ENCODE peak calls at places on chromosomes 5 and 9, in six cellular contexts. I is HepG2, N is K562, S is GM12892, H is GM12878, Q is H1. K is an unnamed sample.

GRCh38 chr5:155150012-155150411 is 136.5 kb downstream of the KIF4B start:
- DNase-seq in I (no peak), N (no peak), S (no peak), H (no peak), Q (no peak), K (no peak)

GRCh38 chr5:178150977-178151734 is 2.5 kb downstream of the NHP2 start:
- DNase-seq in I (no peak), N (no peak), S (no peak), H (no peak), Q (no peak), K (no peak)

GRCh38 chr9:3285365-3286161 is 240.2 kb downstream of the RFX3 start:
- DNase-seq in I (no peak), N (no peak), S (no peak), H (no peak), Q (no peak), K (no peak)

GRCh38 chr9:16925426-16925825 is 55.0 kb upstream of the BNC2 start:
- DNase-seq in I (no peak), N (no peak), S (no peak), H (no peak), Q (no peak), K (no peak)

GRCh38 chr5:84688566-84688965 is 303.9 kb upstream of the EDIL3 start:
- DNase-seq in I (no peak), N (no peak), S (no peak), H (no peak), Q (no peak), K (no peak)

GRCh38 chr9:91730806-91731205 is 219.2 kb downstream of the ROR2 start:
- DNase-seq in I (no peak), N (no peak), S (no peak), H (no peak), Q (no peak), K (no peak)

GRCh38 chr5:72503888-72504491 is 3.2 kb downstream of the ZNF366 start:
- DNase-seq in I (no peak), N (peak; percentile 57), S (no peak), H (no peak), Q (no peak), K (no peak)

GRCh38 chr9:114202396-114202795 is 47.1 kb downstream of the COL27A1 start:
- DNase-seq in I (no peak), N (no peak), S (no peak), H (no peak), Q (no peak), K (no peak)

GRCh38 chr5:134095887-134096589 is 18.4 kb upstream of the TCF7 start:
- DNase-seq in I (no peak), N (no peak), S (no peak), H (no peak), Q (no peak), K (no peak)

DNA sequence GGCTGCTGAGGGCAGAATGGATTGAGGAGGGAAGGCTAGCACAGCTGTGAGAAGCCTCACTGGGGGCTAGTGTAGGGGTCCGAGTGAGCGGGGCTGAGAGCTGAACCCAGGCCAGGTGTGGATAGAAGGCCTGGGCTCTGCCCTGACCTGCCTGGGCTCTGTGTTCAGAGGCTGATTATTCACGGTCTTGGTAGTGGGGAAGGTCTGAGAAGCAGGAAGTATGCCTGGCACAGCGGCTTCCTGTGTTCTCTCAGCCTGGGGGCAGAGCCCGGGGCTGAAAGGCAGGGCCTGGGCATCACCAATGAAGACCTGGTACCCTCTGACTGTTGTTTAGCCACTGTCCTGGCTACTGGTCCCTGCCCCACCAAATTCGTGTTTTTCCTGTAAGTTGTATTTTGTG is 136.4 kb upstream of the TBC1D2 start:
- DNase-seq in I (no peak), N (no peak), S (no peak), H (no peak), Q (no peak), K (no peak)
- TF ChIP-seq TAF1 in I (no peak), N (no peak), S (no peak), H (no peak), Q (no peak), K (no peak)

DNA sequence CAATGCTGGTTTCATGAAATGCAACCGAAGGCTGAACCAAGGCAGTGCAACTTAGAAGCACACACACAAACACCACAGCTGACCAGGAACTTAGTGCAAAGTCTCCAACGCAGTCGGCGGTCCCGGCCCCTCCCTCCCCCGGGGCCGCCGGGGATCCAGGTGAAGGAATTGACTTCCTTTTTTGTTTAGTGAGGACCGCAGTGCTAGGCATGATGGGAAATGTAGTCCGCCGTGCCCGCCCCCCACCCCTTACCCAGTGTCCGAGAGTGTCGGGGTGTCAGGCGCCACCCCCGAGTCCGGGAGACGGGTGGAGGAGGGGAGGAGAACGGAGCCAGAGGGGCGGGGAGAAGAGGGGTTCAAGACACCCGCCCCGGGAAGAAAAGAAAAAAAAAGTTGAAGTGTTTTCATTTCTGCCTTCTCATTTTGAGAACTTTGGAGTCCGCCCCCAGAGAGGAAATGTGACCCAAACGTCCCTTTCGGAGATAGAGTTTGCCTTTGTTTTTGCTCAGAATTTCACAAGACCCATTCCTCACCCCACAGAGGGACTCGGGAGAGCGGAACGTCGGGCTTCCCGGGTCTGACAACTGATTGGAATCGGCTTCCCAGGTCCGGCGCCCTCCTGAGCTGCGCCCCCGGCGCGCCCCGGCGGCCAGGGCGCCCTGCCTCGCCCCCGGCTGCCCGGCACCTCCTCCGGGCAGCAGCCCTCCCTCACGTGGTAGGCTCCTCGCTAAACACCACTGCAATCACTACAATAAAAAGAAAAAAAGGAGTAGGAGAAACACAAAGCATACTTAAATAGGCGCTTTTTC is 2.0 kb downstream of the IER5L start:
- DNase-seq in I (peak; percentile 89), N (peak; percentile 88), S (no peak), H (peak; percentile 49), Q (peak; percentile 79), K (peak; percentile 63)
- TF ChIP-seq POLR2A in I (no peak), N (peak; percentile 40), S (no peak), H (no peak), Q (no peak), K (no peak)

GRCh38 chr5:53071738-53072137 is 37.8 kb downstream of the MOCS2 start:
- DNase-seq in I (no peak), N (no peak), S (no peak), H (no peak), Q (no peak), K (no peak)

GRCh38 chr5:53076014-53076413 is 33.5 kb downstream of the MOCS2 start:
- DNase-seq in I (no peak), N (no peak), S (no peak), H (no peak), Q (no peak), K (no peak)

GRCh38 chr5:53071298-53071697 is 38.3 kb downstream of the MOCS2 start:
- DNase-seq in I (no peak), N (no peak), S (no peak), H (no peak), Q (no peak), K (no peak)

GRCh38 chr5:53069626-53070025 is 39.9 kb downstream of the MOCS2 start:
- DNase-seq in I (no peak), N (no peak), S (no peak), H (no peak), Q (no peak), K (no peak)

DNA sequence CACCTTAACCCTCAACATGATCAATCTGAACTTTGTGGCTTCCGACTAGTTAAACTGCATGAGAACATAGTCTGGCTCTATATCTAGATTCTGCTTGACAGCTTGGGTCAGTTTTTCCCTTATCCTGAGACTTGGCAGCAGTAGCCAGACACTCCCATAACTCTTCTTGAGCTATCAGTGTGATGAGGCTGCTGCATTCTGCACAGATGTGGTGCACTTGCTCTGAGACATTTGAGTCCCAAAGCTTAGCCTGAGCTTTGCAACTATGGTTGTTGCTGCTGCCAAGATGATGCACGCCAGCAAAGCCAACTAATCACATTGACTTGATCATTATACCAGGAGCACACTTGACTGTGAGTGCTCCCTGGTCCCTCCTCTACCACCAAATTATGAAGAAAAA is 36.2 kb downstream of the MOCS2 start:
- DNase-seq in I (no peak), N (no peak), S (no peak), H (no peak), Q (no peak), K (no peak)
- TF ChIP-seq TAF1 in I (no peak), N (no peak), S (no peak), H (no peak), Q (no peak), K (no peak)

DNA sequence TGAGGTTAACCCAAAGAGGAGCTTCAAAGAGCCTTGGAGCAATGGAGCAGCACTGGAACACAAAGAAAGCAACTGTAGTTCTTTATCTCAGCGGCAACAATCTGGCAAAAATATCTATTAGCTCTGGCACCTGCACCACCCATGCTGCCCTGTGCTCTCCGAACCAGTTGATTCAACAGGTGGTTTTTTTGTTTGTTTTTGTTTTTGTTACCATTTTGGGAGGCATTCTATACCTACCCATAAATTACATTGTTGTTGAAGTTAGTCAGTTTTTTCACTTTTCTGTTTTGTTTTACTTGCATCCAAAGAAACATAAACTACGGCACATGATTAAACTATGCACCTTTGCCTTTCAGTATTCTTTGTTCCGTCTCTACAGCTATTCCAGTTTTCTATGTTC is 16.2 kb downstream of the ESM1 start:
- DNase-seq in I (no peak), N (no peak), S (no peak), H (no peak), Q (no peak), K (no peak)
- TF ChIP-seq POLR2A in I (no peak), N (no peak), S (no peak), H (no peak), Q (no peak), K (no peak)

GRCh38 chr5:172906888-172907287 is 52.3 kb upstream of the RPL26L1 start:
- DNase-seq in I (no peak), N (no peak), S (no peak), H (no peak), Q (no peak), K (no peak)
- TF ChIP-seq TAF1 in I (no peak), N (no peak), S (no peak), H (no peak), Q (no peak), K (no peak)

GRCh38 chr5:150409638-150410523 is 2.8 kb downstream of the CD74 start:
- DNase-seq in I (peak; percentile 77), N (peak; percentile 74), S (no peak), H (peak; percentile 84), Q (peak; percentile 80), K (no peak)
- TF ChIP-seq POLR2A in I (no peak), N (no peak), S (peak; percentile 87), H (peak; percentile 89), Q (no peak), K (peak; percentile 99)

DNA sequence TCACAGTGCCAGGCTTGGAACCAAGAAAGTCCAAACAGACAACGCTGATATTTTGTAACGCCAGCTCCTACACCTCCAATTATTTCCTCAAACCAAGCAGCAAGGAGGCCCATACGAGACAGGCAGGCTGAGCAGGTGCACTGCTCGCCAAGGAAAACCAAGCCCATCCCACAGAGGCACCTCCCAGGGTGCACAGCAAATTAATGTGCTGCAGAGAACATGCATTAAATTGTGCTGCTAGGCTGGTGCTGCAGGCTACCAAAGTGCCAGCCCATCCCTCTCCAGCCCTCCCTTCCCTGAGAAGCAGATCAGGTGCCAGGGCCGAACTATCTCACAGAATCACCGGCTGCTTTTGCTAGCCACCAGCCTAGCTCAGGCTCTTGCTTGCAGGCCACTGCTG is 137.8 kb downstream of the PAX5 start:
- DNase-seq in I (no peak), N (no peak), S (no peak), H (no peak), Q (no peak), K (no peak)
- TF ChIP-seq TAF1 in I (no peak), N (no peak), S (no peak), H (no peak), Q (no peak), K (no peak)

GRCh38 chr5:111092062-111092853 is at the start of gene WDR36:
- DNase-seq in I (peak; percentile 86), N (peak; percentile 78), S (peak; percentile 61), H (peak; percentile 79), Q (peak; percentile 93), K (peak; percentile 61)
- TF ChIP-seq POLR2A in I (peak; percentile 91), N (peak; percentile 93), S (peak; percentile 87), H (peak; percentile 95), Q (peak; percentile 91), K (peak; percentile 83)

K was measured in GM12891.